ENCODE peak calls at places on chromosomes 16 and 17, in nine cellular contexts. R is activated CD4-positive, CD25-positive, alpha-beta regulatory T cell; B is activated CD8-positive, alpha-beta memory T cell treated with anti-CD3 and anti-CD28 coated beads for 4 hours; C is cardiac septum; Z is left ventricle myocardium inferior; X is activated naive CD8-positive, alpha-beta T cell treated with anti-CD3 and anti-CD28 coated beads, Interleukin-2, amount 50 U/mL, for 24 hours; O is brain pericyte; Q is T-helper 1 cell; M is hippocampal formation. U is an unnamed sample.

GRCh38 chr17:39563476-39563875 is 44.2 kb downstream of the NEUROD2 start:
- DNase-seq in R (no peak), B (no peak), C (no peak), Z (no peak), X (no peak), O (no peak), Q (no peak), M (no peak), U (no peak)

GRCh38 chr17:77427471-77427991 is 286.8 kb downstream of the SEC14L1 start:
- DNase-seq in R (no peak), B (no peak), C (peak), Z (peak), X (no peak), O (no peak), Q (no peak), M (no peak), U (peak)

GRCh38 chr17:6924121-6924676 is 71.7 kb upstream of the ALOX12 start:
- DNase-seq in R (no peak), B (no peak), C (no peak), Z (no peak), X (no peak), O (no peak), Q (no peak), M (no peak), U (peak)

GRCh38 chr17:64200080-64201042 is 62.7 kb downstream of the TEX2 start:
- DNase-seq in R (no peak), B (no peak), C (no peak), Z (no peak), X (peak), O (no peak), Q (no peak), M (no peak), U (peak)

GRCh38 chr16:47037396-47037745 is 63.9 kb upstream of the DNAJA2 start:
- DNase-seq in R (no peak), B (no peak), C (peak), Z (peak), X (peak), O (no peak), Q (no peak), M (no peak), U (no peak)

GRCh38 chr16:49726155-49726554 is 129.8 kb downstream of the ZNF423 start:
- DNase-seq in R (no peak), B (no peak), C (no peak), Z (no peak), X (no peak), O (no peak), Q (no peak), M (no peak), U (no peak)

GRCh38 chr17:17377071-17377487 is 73.9 kb downstream of the NT5M start:
- DNase-seq in R (no peak), B (no peak), C (no peak), Z (no peak), X (no peak), O (no peak), Q (no peak), M (no peak), U (no peak)

GRCh38 chr17:17741346-17742023 is 60.2 kb downstream of the RAI1 start:
- DNase-seq in R (no peak), B (no peak), C (no peak), Z (no peak), X (no peak), O (no peak), Q (no peak), M (peak), U (peak)

GRCh38 chr17:68906638-68907037 is 48.6 kb downstream of the ABCA8 start:
- DNase-seq in R (no peak), B (no peak), C (no peak), Z (no peak), X (no peak), O (no peak), Q (no peak), M (no peak), U (peak)

GRCh38 chr17:78172284-78173024 is 4.1 kb downstream of the SYNGR2 start:
- DNase-seq in R (no peak), B (no peak), C (peak), Z (peak), X (peak), O (no peak), Q (no peak), M (no peak), U (no peak)

GRCh38 chr17:1003972-1004768 is 7.2 kb downstream of the TIMM22 start:
- DNase-seq in R (no peak), B (no peak), C (no peak), Z (no peak), X (no peak), O (no peak), Q (no peak), M (no peak), U (no peak)

GRCh38 chr16:1090620-1091587 is 5.1 kb downstream of the C1QTNF8 start:
- DNase-seq in R (no peak), B (no peak), C (no peak), Z (peak), X (no peak), O (no peak), Q (no peak), M (no peak), U (no peak)

GRCh38 chr17:74566132-74566753 is 1.1 kb downstream of the CD300H start:
- DNase-seq in R (no peak), B (no peak), C (no peak), Z (no peak), X (peak), O (no peak), Q (no peak), M (no peak), U (peak)

GRCh38 chr16:82782715-82783251 is 156.0 kb downstream of the CDH13 start:
- DNase-seq in R (no peak), B (no peak), C (no peak), Z (peak), X (no peak), O (no peak), Q (no peak), M (no peak), U (no peak)

GRCh38 chr17:44360144-44360533 is 3.5 kb downstream of the FAM171A2 start:
- DNase-seq in R (no peak), B (no peak), C (no peak), Z (no peak), X (no peak), O (no peak), Q (no peak), M (no peak), U (no peak)

GRCh38 chr16:64892843-64893242 is 229.0 kb downstream of the CDH11 start:
- DNase-seq in R (no peak), B (no peak), C (no peak), Z (no peak), X (no peak), O (peak), Q (no peak), M (no peak), U (peak)

GRCh38 chr17:11511696-11512095 is 86.6 kb upstream of the DNAH9 start:
- DNase-seq in R (no peak), B (no peak), C (no peak), Z (no peak), X (no peak), O (no peak), Q (no peak), M (no peak), U (no peak)

GRCh38 chr17:63537991-63538692 is 12.1 kb upstream of the DCAF7 start:
- DNase-seq in R (no peak), B (no peak), C (no peak), Z (no peak), X (peak), O (no peak), Q (no peak), M (no peak), U (no peak)

GRCh38 chr16:2715519-2715918 is 4.5 kb downstream of the PRSS27 start:
- DNase-seq in R (peak), B (peak), C (peak), Z (peak), X (peak), O (no peak), Q (peak), M (no peak), U (peak)

GRCh38 chr17:81416612-81417011 is 21.4 kb downstream of the BAHCC1 start:
- DNase-seq in R (no peak), B (no peak), C (no peak), Z (no peak), X (no peak), O (no peak), Q (no peak), M (no peak), U (no peak)

GRCh38 chr17:31815212-31815611 is 43.8 kb downstream of the COPRS start:
- DNase-seq in R (no peak), B (no peak), C (peak), Z (no peak), X (no peak), O (no peak), Q (no peak), M (no peak), U (no peak)

GRCh38 chr17:76722279-76722678 is 4.1 kb downstream of the JMJD6 start:
- DNase-seq in R (no peak), B (no peak), C (no peak), Z (no peak), X (no peak), O (no peak), Q (no peak), M (no peak), U (no peak)

GRCh38 chr16:66953462-66954096 is 7.5 kb upstream of the CES3 start:
- DNase-seq in R (no peak), B (no peak), C (no peak), Z (no peak), X (no peak), O (no peak), Q (no peak), M (no peak), U (no peak)

GRCh38 chr17:9175700-9176467 is 154.6 kb downstream of the NTN1 start:
- DNase-seq in R (no peak), B (no peak), C (no peak), Z (no peak), X (no peak), O (no peak), Q (no peak), M (no peak), U (peak)

GRCh38 chr16:58614212-58614611 is 15.4 kb downstream of the CNOT1 start:
- DNase-seq in R (no peak), B (no peak), C (no peak), Z (no peak), X (no peak), O (no peak), Q (no peak), M (no peak), U (no peak)